ENCODE peak calls at places on chromosomes 3 and 15, in six cellular contexts. H is HepG2, O is SK-N-SH, C is K562, I is GM12891, M is GM12878. S is an unnamed sample.

GRCh38 chr15:88493811-88494210 is 26.3 kb downstream of the MRPS11 start:
- DNase-seq in H (no peak), O (no peak), C (no peak), I (no peak), M (no peak), S (no peak)

GRCh38 chr3:30605706-30606300 is 598 bp upstream of the TGFBR2 start:
- DNase-seq in H (no peak), O (no peak), C (no peak), I (no peak), M (no peak), S (no peak)

GRCh38 chr15:96410175-96411055 is 79.9 kb downstream of the NR2F2 start:
- DNase-seq in H (no peak), O (no peak), C (no peak), I (no peak), M (no peak), S (no peak)

GRCh38 chr3:181920409-181920808 is 208.7 kb downstream of the SOX2 start:
- DNase-seq in H (no peak), O (no peak), C (no peak), I (no peak), M (no peak), S (no peak)

GRCh38 chr3:196868297-196868661 is 559 bp downstream of the SENP5 start:
- DNase-seq in H (peak), O (peak), C (no peak), I (peak), M (no peak), S (peak)

GRCh38 chr15:68073576-68074288 is 19.6 kb downstream of the PIAS1 start:
- DNase-seq in H (no peak), O (no peak), C (no peak), I (no peak), M (no peak), S (no peak)

GRCh38 chr15:27825023-27825422 is 274.1 kb downstream of the OCA2 start:
- DNase-seq in H (no peak), O (no peak), C (no peak), I (no peak), M (no peak), S (no peak)

GRCh38 chr3:70716832-70717231 is 404.4 kb upstream of the MDFIC2 start:
- DNase-seq in H (no peak), O (peak), C (no peak), I (no peak), M (no peak), S (no peak)

GRCh38 chr3:197478746-197479668 is 76.8 kb downstream of the BDH1 start:
- DNase-seq in H (no peak), O (no peak), C (no peak), I (no peak), M (no peak), S (no peak)

GRCh38 chr15:66737243-66738010 is 35.4 kb downstream of the SMAD6 start:
- DNase-seq in H (no peak), O (no peak), C (no peak), I (no peak), M (no peak), S (no peak)

GRCh38 chr15:68401496-68402431 is 30.2 kb downstream of the ITGA11 start:
- DNase-seq in H (no peak), O (no peak), C (no peak), I (no peak), M (no peak), S (no peak)

GRCh38 chr3:32733631-32734229 is 48.7 kb downstream of the CNOT10 start:
- DNase-seq in H (peak), O (peak), C (peak), I (no peak), M (peak), S (no peak)

GRCh38 chr3:12287727-12288465 is 974 bp upstream of the PPARG start:
- DNase-seq in H (no peak), O (peak), C (no peak), I (peak), M (no peak), S (peak)

GRCh38 chr3:73475175-73475574 is 149.6 kb downstream of the PDZRN3 start:
- DNase-seq in H (no peak), O (no peak), C (no peak), I (no peak), M (no peak), S (no peak)

GRCh38 chr3:197337656-197338055 is 39.2 kb upstream of the DLG1 start:
- DNase-seq in H (no peak), O (no peak), C (no peak), I (no peak), M (no peak), S (no peak)

GRCh38 chr3:78751266-78751665 is 1016.5 kb downstream of the ROBO1 start:
- DNase-seq in H (no peak), O (no peak), C (no peak), I (no peak), M (no peak), S (no peak)

GRCh38 chr15:65413760-65414144 is 9.0 kb downstream of the IGDCC4 start:
- DNase-seq in H (no peak), O (no peak), C (no peak), I (no peak), M (no peak), S (no peak)

GRCh38 chr3:177447938-177448337 is 250.7 kb upstream of the TBL1XR1 start:
- DNase-seq in H (no peak), O (no peak), C (no peak), I (no peak), M (no peak), S (no peak)

GRCh38 chr3:42711491-42712343 is 9.1 kb upstream of the HHATL start:
- DNase-seq in H (no peak), O (peak), C (no peak), I (no peak), M (no peak), S (no peak)

GRCh38 chr15:49323207-49323606 is 99.8 kb upstream of the FGF7 start:
- DNase-seq in H (no peak), O (no peak), C (no peak), I (no peak), M (no peak), S (no peak)

GRCh38 chr3:155981669-155982068 is 111.2 kb downstream of the GMPS start:
- DNase-seq in H (no peak), O (no peak), C (no peak), I (no peak), M (no peak), S (no peak)

GRCh38 chr3:187987919-187988318 is 166.0 kb upstream of the LPP start:
- DNase-seq in H (no peak), O (no peak), C (no peak), I (no peak), M (no peak), S (no peak)

GRCh38 chr15:95804484-95804883 is 526.0 kb upstream of the NR2F2 start:
- DNase-seq in H (no peak), O (no peak), C (no peak), I (no peak), M (no peak), S (no peak)

GRCh38 chr3:40877651-40878463 is 321.4 kb upstream of the CTNNB1 start:
- DNase-seq in H (peak), O (no peak), C (no peak), I (no peak), M (no peak), S (no peak)

GRCh38 chr3:191330309-191330712 is at the start of gene UTS2B:
- DNase-seq in H (peak), O (no peak), C (peak), I (no peak), M (no peak), S (no peak)

GRCh38 chr3:182632077-182632393 is 161.3 kb upstream of the ATP11B start:
- DNase-seq in H (no peak), O (no peak), C (no peak), I (no peak), M (no peak), S (no peak)

GRCh38 chr3:193572426-193572908 is 17.8 kb upstream of the ATP13A4 start:
- DNase-seq in H (peak), O (peak), C (peak), I (no peak), M (no peak), S (peak)

DNA sequence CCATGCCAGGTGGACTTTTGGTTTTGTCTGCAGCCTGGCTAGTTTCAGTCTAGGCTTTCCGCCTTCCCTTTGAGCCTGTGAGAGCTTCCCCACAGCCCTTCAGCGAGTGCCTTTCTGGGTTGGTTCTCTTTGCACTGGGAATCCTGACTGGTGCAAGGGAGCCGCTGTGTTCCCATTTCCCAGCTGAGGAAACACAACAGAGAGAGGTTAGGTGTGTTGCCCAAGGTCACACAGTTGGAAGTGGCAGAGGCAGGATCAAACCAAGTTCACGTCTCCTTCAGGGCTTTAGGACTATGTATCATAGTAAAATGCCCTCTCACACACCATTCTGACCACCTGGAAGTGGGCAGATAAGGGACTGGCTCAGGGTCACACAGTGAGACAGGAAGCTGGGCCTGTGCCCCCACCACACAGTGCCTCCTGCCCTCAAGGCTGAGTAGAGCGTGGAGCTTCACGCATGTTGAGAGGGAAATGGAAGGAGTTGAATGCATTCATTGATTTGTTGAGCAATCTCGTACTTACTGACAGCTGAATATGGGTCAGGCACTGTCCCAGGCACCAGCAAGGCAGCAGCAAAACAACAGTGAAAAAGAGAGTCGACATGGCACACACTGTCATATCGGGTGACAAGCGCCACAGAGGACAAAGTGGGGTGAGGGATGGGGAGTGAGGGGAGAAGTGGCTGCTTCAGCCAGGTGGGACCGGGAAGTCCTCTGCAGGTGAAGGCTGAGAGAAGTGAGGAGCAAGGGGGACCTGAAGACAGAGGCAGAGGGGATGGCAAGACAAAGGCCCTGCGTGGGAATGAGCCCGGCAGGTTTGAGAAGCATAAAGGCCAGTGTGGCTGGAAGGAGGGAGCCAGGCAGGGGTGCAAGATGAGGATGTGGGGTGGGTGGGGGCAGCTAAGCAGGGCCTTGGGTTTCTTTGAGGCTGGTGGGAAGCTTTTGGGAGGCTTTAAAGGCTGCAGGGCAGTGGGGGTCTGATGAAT is 12.3 kb upstream of the ANPEP start:
- DNase-seq in H (no peak), O (peak), C (no peak), I (no peak), M (no peak), S (no peak)
- TF ChIP-seq TAF1 in H (no peak), O (no peak), C (no peak), I (no peak), M (no peak), S (no peak)

DNA sequence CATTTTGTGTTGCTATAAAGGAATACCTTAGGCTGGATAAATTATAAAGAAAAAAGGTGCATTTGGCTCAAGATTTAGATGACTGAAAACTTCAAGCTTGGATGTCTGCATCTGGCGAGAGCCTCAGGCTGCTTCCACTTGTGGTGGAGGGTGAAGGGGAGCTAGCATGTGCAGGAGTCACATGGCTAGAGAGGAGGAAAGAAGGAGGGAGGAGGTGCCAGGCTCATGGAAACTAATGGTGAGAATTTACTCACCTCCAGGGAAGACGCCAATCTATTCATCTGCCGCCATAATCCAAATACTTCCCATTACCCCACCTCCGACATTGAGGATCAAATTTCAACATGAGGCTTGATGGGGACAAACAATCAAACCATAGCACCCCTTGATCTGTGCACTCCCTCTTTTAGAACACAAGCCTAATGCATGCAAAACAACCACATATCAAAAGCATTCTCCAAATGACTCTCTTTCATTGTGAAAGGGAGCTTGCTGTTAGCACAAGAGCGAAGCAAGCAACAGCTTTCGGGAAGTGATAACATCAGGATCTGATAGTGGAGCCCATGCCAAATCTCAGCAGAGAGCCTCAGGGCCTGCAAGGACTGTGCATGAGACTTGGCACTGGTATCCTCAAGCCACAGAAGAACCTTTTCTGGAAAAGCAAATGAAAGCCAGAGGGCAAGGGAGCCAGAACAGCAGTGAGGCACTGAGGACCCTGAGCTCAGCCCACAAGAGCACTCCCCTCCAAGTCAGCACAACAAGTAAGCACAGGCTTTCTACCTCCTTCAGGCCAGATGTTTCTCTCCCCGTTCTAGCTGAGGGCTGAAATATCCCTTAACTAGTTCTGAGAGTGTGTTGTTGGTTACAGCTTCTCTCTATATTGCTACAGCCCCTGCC is 50.2 kb upstream of the THBS1 start:
- DNase-seq in H (no peak), O (peak), C (no peak), I (no peak), M (no peak), S (no peak)
- TF ChIP-seq TAF1 in H (no peak), O (no peak), C (no peak), I (no peak), M (no peak), S (no peak)

DNA sequence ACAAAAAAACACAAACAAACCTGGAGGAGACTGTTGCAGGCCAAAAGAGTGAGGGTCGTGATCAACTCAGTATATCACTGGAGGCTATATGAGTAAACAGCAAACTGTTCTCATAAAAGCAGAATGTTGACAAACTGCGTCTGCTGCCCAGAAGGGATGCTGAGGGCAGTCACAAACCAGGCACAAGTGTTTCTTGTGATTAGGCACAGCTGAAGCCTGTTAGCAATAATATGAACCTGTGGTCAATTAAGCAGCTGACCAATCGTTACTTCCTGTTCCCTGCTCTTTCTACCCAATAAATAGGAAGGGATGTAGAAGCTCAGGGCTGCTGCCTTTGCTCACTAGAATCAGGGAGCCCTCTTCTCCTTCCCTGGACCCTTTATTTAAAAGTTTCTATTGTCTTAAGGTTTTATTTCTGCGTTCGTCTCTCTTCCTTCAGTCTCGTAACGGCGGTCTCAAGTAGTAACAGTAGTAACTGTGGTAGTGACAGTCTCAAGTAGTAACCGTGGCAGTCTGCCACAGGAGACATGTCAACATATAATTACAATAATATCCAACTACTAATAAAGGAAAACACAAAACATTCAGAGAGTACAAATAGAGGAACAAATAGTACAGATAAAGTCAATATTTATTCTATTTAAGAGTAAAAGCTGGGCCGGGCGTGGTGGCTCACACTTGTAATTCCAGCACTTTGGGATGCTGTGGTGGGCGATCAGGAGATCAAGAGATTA is 698.4 kb upstream of the CCDC54 start:
- DNase-seq in H (no peak), O (no peak), C (no peak), I (no peak), M (no peak), S (no peak)
- TF ChIP-seq TAF1 in H (no peak), O (no peak), C (no peak), I (no peak), M (no peak), S (no peak)

DNA sequence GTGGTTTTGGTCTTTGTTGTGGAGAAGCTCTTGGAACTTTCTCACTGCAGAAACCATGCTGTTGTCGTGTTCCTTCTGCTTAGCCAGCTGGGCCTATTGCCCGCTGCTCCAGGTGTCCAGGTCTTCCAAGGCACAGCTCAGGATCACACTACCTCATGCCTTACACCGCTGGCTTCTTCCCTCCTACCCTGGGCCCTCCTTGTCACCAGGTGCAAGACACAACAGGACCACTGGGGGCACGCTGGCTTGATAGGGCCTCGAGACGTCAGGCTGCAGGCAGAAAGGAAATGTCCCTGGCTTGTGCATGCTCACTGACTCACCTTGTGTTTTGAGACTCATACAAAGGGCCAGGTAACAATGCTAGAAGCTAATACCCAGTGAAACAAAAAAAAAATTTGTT is 32.3 kb downstream of the PAQR9 start:
- DNase-seq in H (peak), O (peak), C (no peak), I (peak), M (no peak), S (peak)
- TF ChIP-seq TAF1 in H (no peak), O (no peak), C (no peak), I (no peak), M (no peak), S (no peak)

GRCh38 chr15:38414351-38414750 is 39.6 kb upstream of the FAM98B start:
- DNase-seq in H (peak), O (peak), C (peak), I (no peak), M (no peak), S (no peak)
- TF ChIP-seq TAF1 in H (no peak), O (no peak), C (no peak), I (no peak), M (no peak), S (no peak)

GRCh38 chr15:64003182-64003581 is 43.1 kb downstream of the DAPK2 start:
- DNase-seq in H (no peak), O (no peak), C (no peak), I (no peak), M (no peak), S (no peak)

GRCh38 chr15:64001148-64001547 is 45.1 kb downstream of the DAPK2 start:
- DNase-seq in H (no peak), O (no peak), C (no peak), I (no peak), M (no peak), S (no peak)

GRCh38 chr15:64006642-64007041 is 39.6 kb downstream of the DAPK2 start:
- DNase-seq in H (no peak), O (no peak), C (no peak), I (no peak), M (no peak), S (no peak)

GRCh38 chr15:64004059-64004458 is 42.2 kb downstream of the DAPK2 start:
- DNase-seq in H (no peak), O (no peak), C (no peak), I (no peak), M (no peak), S (no peak)

DNA sequence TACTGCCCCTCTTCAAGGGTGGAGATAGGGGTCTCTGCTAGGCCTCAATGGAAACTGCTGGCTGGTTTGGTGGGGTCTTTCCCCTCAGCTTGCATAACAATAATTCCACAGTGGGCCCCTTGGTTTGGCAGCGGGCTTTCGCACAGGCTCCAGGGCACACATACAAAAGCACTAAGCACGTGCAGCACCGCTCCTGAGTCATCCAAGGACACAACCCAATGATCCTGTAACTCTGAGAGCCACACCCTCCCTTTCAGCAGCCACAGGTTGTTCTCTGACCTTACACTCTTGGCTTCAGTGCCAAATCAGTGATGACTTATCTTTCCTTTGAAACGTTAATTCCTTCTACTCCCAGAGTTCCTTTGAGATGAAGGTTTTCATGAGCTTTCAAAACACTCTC is 41.7 kb downstream of the DAPK2 start:
- DNase-seq in H (peak), O (no peak), C (peak), I (no peak), M (no peak), S (no peak)
- TF ChIP-seq TAF1 in H (no peak), O (no peak), C (no peak), I (no peak), M (no peak), S (no peak)

DNA sequence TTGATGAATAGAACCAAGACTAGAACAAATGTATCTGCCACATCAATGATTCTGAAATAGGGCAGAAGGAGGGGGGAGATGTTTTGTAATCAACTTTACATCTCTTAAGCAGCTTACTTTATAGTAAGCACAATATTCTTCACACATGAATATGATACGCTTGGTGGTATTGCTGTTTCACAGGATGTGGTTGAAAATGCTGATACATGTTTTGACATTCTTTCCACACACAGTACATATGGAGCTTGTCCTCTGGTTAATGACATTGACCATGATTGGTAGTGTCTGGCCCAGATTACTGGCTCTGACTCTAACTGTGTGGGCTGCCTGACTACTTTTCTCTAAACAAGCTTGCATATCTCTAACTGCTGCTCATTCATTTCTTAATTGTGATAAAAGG is 168.9 kb downstream of the KLHL25 start:
- DNase-seq in H (no peak), O (no peak), C (no peak), I (no peak), M (no peak), S (no peak)
- TF ChIP-seq TAF1 in H (no peak), O (no peak), C (no peak), I (no peak), M (no peak), S (no peak)

S was measured in GM12892.